ENCODE peak calls at places on chromosomes 7 and 10, in eight cellular contexts. Q is neural progenitor cell, J is heart left ventricle, P is Peyer's patch, G is cardiac muscle cell, C is right atrium auricular region, E is brain microvascular endothelial cell, N is GM23338. R is an unnamed sample.

GRCh38 chr10:7700577-7701125 is 2.5 kb upstream of the ITIH2 start:
- DNase-seq in Q (no peak), J (no peak), N (no peak), G (peak), E (peak), C (no peak), P (no peak), R (no peak)

GRCh38 chr10:90862908-90863514 is 5.2 kb upstream of the HTR7 start:
- DNase-seq in E (peak), C (no peak), G (peak), J (no peak), N (peak), Q (peak), P (no peak), R (no peak)

GRCh38 chr10:123807444-123808035 is 84.1 kb downstream of the CPXM2 start:
- DNase-seq in P (no peak), C (no peak), J (no peak), E (no peak), Q (no peak), N (no peak), G (peak), R (no peak)

GRCh38 chr10:122682522-122682921 is 17.1 kb downstream of the C10orf120 start:
- DNase-seq in G (no peak), N (no peak), Q (no peak), J (peak), C (no peak), P (no peak), E (no peak), R (no peak)

GRCh38 chr7:151705744-151706567 is 171.0 kb downstream of the PRKAG2 start:
- DNase-seq in C (no peak), J (no peak), E (peak), N (peak), G (peak), P (no peak), Q (peak), R (no peak)

GRCh38 chr7:139205843-139206242 is 25.2 kb upstream of the UBN2 start:
- DNase-seq in G (no peak), N (no peak), E (no peak), P (no peak), J (no peak), C (no peak), Q (no peak), R (no peak)

GRCh38 chr7:140121321-140121720 is 55.5 kb downstream of the KDM7A start:
- DNase-seq in Q (no peak), J (no peak), P (no peak), C (no peak), E (no peak), G (peak), N (no peak), R (no peak)

GRCh38 chr7:150324366-150324961 is 1.1 kb upstream of the ACTR3C start:
- DNase-seq in G (peak), N (peak), C (no peak), Q (no peak), J (no peak), P (no peak), E (no peak), R (no peak)

GRCh38 chr10:92571649-92572048 is 2.2 kb downstream of the IDE start:
- DNase-seq in J (no peak), N (no peak), P (no peak), E (no peak), G (peak), Q (no peak), C (no peak), R (no peak)

GRCh38 chr7:74477188-74477587 is 23.5 kb downstream of the GTF2IRD1 start:
- DNase-seq in E (no peak), Q (no peak), J (no peak), C (no peak), G (no peak), P (no peak), N (no peak), R (no peak)

GRCh38 chr7:74478671-74479065 is 25.0 kb downstream of the GTF2IRD1 start:
- DNase-seq in G (peak), J (no peak), E (no peak), P (no peak), Q (no peak), N (no peak), C (no peak), R (no peak)

GRCh38 chr7:74475987-74476350 is 22.3 kb downstream of the GTF2IRD1 start:
- DNase-seq in E (no peak), N (no peak), G (no peak), Q (no peak), P (no peak), J (no peak), C (no peak), R (no peak)

GRCh38 chr7:74475243-74475986 is 21.7 kb downstream of the GTF2IRD1 start:
- DNase-seq in E (no peak), P (no peak), N (no peak), Q (no peak), J (no peak), G (no peak), C (no peak), R (no peak)

DNA sequence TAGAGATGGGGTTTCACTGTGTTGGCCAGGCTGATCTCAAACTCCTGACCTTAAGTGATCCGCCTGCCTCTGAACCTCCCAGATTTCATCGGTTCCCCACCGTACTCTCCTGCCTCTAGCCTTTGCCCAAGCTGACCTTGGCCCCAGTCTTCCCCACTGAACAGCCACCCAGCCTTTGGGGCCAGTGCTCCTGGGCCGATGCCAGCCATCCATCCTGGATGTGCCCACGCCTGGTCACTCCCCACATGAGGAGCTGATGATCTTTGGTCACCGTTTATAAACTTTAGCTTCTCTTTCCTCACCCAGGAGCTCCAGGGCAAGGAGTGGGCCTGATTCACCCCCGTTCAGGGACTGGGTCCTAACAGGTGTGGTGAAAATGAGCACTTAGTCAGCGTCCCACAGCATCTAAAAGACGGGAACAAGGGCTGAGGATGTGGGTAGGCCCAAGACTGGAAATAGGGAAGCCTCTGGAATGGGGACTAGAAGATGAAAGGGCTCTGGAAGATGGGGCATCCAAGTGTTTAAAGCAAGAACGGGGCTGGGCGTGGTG is 22.9 kb downstream of the GTF2IRD1 start:
- DNase-seq in E (no peak), C (no peak), P (peak), Q (no peak), G (no peak), N (no peak), J (no peak), R (no peak)
- H3K27ac ChIP-seq in E (no peak), C (peak), P (peak), Q (no peak), G (no peak), N (no peak), J (peak), R (no peak)

DNA sequence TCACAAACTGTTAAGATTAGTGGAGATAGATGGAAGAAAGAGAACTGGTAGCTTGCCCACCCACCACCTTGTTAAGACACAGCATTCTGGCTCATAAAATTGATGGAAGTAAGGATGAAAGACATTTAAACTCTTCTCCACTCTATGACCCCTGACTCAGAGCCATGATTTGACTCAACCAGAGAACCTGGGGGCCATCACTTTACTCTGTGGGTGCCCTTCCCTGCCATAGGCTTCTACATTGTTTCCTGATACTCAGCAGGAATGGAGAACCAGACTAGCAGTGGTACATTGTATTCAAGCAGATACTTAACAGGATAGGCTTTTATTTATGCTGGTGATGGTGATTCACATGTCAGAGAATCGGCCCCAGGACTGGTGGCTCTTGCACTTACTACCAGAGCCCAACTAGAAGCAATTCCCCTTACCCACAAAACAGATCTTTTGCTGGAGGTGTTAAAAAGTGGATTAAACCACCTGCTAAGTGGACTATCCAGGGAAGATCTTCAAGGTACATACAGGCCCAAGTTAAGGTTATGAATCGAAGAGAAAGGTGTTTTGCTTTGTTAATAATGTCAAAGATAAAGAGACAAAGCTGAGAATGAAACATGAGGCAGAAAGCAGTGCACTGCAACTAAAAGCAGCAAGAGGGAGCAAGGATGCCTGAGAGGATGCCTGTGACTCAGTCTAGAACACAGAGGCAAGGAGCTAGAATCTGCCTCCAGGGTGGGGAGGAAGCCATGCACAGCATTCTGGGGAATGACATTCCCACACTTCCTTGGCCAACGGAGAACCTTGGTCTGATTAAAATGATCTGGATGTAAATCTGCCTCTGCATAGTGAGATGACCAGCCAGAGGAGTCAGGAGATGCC is 36.0 kb upstream of the GLI3 start:
- DNase-seq in J (no peak), N (peak), Q (peak), P (no peak), E (peak), G (peak), C (no peak), R (no peak)
- TF ChIP-seq CTCF in J (no peak), N (peak), Q (peak), P (no peak), E (peak), G (peak), C (peak), R (no peak)

DNA sequence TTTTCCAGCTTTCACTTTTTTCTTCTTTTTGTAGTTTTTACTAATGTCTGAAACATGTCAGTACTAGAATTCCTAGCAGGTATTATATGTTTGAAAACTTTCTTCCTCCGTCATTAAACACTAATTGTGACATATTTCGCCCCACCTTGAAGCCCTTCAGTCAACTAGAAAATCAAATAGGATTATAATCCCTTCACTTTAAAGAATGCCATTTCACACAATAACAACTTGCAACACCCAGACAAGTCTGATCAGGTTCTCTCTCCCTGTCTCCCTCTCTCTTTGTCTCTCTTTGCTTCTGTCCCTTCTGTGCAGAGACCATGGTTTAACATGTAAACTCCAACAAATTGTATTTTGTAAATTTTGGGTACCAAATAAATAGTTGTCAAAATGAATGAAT is 373.5 kb downstream of the SEMA3D start:
- DNase-seq in N (no peak), C (no peak), G (no peak), J (no peak), E (no peak), Q (no peak), P (no peak), R (no peak)
- H3K27ac ChIP-seq in N (no peak), C (no peak), G (no peak), J (no peak), E (no peak), Q (no peak), P (no peak), R (no peak)

GRCh38 chr7:48528689-48529088 is 357.4 kb downstream of the ABCA13 start:
- DNase-seq in G (no peak), Q (no peak), E (no peak), P (no peak), N (peak), C (no peak), J (no peak), R (no peak)
- TF ChIP-seq CTCF in G (no peak), Q (peak), E (no peak), P (no peak), N (peak), C (no peak), J (no peak), R (no peak)

DNA sequence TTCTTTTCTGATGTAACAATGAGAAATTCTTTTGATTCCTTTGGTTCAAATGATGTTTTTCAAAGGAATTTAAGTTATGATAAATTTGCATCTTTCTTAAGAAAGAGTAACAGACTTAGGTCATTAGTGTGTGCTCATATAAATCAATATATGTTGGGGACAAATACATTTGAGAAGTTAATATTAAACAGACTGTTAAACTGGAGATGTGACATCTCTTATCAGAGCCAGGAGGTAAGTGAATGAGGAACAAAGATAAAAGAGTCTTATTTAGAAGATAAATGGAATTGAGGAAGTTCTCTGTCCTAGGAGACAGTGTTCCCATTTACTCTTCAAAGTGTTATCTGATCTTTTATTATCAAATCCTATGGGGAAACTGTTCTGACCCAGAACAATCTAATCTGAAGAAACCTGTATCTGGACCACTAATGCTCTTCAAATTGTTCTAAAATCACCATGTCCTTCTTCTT is 104.9 kb upstream of the LAMB4 start:
- DNase-seq in Q (no peak), E (no peak), C (no peak), P (no peak), G (peak), N (no peak), J (no peak), R (no peak)
- H3K27ac ChIP-seq in Q (no peak), E (peak), C (no peak), P (peak), G (no peak), N (no peak), J (no peak), R (no peak)

GRCh38 chr7:44266526-44266925 is 58.9 kb downstream of the CAMK2B start:
- DNase-seq in P (no peak), J (no peak), E (no peak), Q (no peak), G (no peak), N (no peak), C (no peak), R (no peak)

GRCh38 chr7:44268671-44269070 is 56.7 kb downstream of the CAMK2B start:
- DNase-seq in C (no peak), N (no peak), Q (no peak), G (no peak), J (no peak), P (no peak), E (no peak), R (no peak)

GRCh38 chr7:44269417-44269816 is 56.0 kb downstream of the CAMK2B start:
- DNase-seq in N (no peak), E (no peak), Q (no peak), G (no peak), P (no peak), J (no peak), C (no peak), R (no peak)

GRCh38 chr7:44267178-44267577 is 58.2 kb downstream of the CAMK2B start:
- DNase-seq in P (no peak), E (no peak), C (no peak), N (no peak), Q (no peak), G (no peak), J (no peak), R (no peak)

DNA sequence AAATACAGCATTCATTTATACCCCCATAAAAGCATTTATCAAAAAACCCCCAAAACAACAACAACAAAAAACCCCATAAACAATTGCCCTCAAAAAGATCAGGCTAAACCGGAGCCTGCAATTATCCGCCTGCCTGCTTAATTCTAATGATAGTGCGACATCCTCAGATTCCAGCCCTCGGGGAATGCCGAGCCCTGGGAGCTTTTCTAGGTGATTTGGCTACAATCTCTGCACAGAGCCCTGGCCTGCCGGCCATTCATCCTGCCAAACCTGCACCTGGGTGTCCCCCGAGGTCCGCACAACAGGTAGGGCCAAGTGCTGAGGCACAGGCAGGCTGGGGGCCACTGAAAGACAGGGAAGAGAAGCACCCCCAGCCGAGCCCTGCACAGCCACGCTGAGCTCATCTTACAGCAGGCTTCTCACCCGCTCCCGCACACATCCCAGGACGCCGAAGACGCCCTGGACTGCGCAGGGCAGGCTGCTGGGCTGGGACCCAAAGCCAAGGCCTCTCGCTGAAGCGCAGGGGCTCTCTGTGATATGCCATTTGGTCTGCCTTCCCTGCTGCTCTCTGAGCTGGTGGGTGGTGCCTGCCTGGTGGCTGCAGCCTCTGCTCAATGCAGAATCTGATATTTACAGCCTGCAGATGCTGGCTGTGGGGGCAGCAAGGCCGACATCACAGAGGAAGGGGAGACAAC is 57.5 kb downstream of the CAMK2B start:
- DNase-seq in P (no peak), Q (peak), E (no peak), G (no peak), N (no peak), C (no peak), J (no peak), R (no peak)
- TF ChIP-seq CTCF in P (no peak), Q (no peak), E (no peak), G (no peak), N (no peak), C (no peak), J (no peak), R (no peak)

GRCh38 chr7:30159698-30160143 is 24.9 kb downstream of the MTURN start:
- DNase-seq in J (peak), Q (no peak), E (peak), C (no peak), G (peak), P (no peak), N (peak), R (no peak)
- H3K27ac ChIP-seq in J (no peak), Q (no peak), E (no peak), C (no peak), G (no peak), P (peak), N (no peak), R (no peak)

DNA sequence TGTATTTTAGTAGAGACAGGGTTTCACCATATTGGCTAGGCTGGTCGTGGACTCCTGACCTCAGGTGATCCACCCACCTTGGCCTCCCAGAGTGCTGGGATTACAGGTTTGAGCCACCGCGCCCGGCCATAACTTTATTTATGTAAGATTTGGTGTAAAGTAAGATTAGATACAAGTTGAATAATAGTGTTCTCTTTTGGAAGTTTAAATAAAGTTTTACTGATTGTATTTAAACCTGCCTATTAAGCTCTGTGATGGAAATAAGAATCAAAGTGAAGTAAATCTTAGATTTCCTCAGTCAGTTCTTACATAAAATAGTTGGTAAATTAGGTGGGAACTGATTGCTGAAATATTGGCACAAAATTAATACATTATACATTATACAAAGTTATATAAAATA is 86.0 kb downstream of the MKLN1 start:
- DNase-seq in G (no peak), C (no peak), J (no peak), P (no peak), Q (no peak), N (no peak), E (no peak), R (no peak)
- TF ChIP-seq CTCF in G (no peak), C (no peak), J (no peak), P (no peak), Q (no peak), N (no peak), E (no peak), R (no peak)

DNA sequence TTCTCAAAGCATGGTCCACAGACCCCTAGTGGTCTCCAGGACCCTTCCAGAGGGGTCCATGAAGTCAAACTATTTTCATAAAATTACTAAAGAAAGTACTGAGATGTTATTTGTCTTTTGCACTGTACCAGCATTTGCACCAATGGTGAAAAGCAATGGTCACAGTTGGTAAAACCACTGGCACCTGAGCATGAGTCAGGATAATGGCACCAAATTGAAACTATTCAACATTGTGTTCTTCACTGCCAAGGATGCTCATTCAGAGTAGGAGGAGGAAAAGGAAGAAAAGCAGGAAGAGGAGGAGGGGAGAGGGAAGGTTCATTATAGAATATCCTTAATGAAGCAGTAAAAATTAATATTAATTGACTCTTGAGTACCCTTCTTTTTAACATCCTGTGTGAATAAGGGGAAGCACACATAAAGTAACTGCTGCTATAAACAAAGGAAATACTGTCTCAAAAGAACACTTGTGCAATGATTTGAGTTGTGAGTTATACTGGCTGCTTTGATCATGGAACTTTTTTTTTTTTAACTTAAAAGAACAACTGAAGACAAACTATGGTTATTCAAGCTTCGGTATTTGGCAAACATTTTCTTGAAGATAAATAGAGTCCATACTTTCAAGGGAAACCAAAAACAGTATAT is 60.2 kb downstream of the MPP7 start:
- DNase-seq in J (no peak), N (no peak), G (no peak), E (no peak), Q (no peak), C (no peak), P (no peak), R (no peak)
- H3K27ac ChIP-seq in J (no peak), N (no peak), G (no peak), E (no peak), Q (no peak), C (no peak), P (no peak), R (no peak)

R was measured in CD8-positive, alpha-beta T cell.